ENCODE peak calls at places on chromosomes 4 and X, in five cellular contexts. A is HepG2, S is K562, H is A549, Z is endothelial cell of umbilical vein. J is an unnamed sample.
A peak's percentile ranks its signal among the peaks of the same experiment; 100 is the strongest.

GRCh38 chr4:144782345-144782744 is 136.4 kb downstream of the HHIP start:
- DNase-seq in Z (peak; percentile 31), A (no peak), H (no peak), S (no peak), J (no peak)

GRCh38 chrX:103562801-103563200 is 22.5 kb upstream of the TCEAL4 start:
- DNase-seq in Z (peak; percentile 1), S (no peak), H (no peak), A (no peak), J (no peak)

GRCh38 chrX:8848921-8849320 is 47.7 kb upstream of the FAM9A start:
- DNase-seq in S (no peak), H (no peak), A (no peak), Z (no peak), J (no peak)

GRCh38 chrX:80876877-80877276 is 67.2 kb upstream of the BRWD3 start:
- DNase-seq in H (peak; percentile 45), S (peak; percentile 6), Z (peak; percentile 8), A (peak; percentile 7), J (no peak)

GRCh38 chrX:17706676-17707075 is 30.6 kb upstream of the SCML1 start:
- DNase-seq in A (peak; percentile 89), Z (no peak), S (no peak), H (peak; percentile 55), J (no peak)

GRCh38 chrX:7891928-7892327 is 35.3 kb downstream of the PNPLA4 start:
- DNase-seq in A (peak; percentile 29), S (no peak), Z (no peak), H (no peak), J (no peak)

GRCh38 chr4:177131736-177132135 is 177.9 kb upstream of the NEIL3 start:
- DNase-seq in S (no peak), Z (no peak), H (no peak), A (no peak), J (no peak)

GRCh38 chrX:6456196-6456595 is 78.7 kb downstream of the VCX3A start:
- DNase-seq in H (no peak), Z (no peak), S (no peak), A (no peak), J (no peak)

GRCh38 chrX:124641737-124642491 is 295.6 kb downstream of the SH2D1A start:
- DNase-seq in A (no peak), Z (no peak), H (no peak), S (peak; percentile 52), J (no peak)

GRCh38 chrX:124232523-124233201 is 99.8 kb upstream of the TEX13D start:
- DNase-seq in H (no peak), S (no peak), A (no peak), Z (no peak), J (no peak)

GRCh38 chr4:3408793-3409330 is 32.9 kb upstream of the HGFAC start:
- DNase-seq in Z (no peak), H (no peak), A (no peak), S (no peak), J (no peak)

GRCh38 chrX:41885724-41886123 is 37.6 kb downstream of the CASK start:
- DNase-seq in S (no peak), A (no peak), Z (no peak), H (no peak), J (no peak)

GRCh38 chr4:61734409-61734808 is 534.3 kb downstream of the ADGRL3 start:
- DNase-seq in S (no peak), Z (no peak), A (no peak), H (no peak), J (no peak)

GRCh38 chr4:163606885-163607284 is 112.4 kb downstream of the TMA16 start:
- DNase-seq in A (no peak), Z (no peak), S (no peak), H (no peak), J (no peak)

GRCh38 chr4:6991771-6992557 is 51.2 kb upstream of the TADA2B start:
- DNase-seq in Z (peak; percentile 86), S (no peak), A (no peak), H (no peak), J (no peak)

GRCh38 chrX:119398974-119399771 is at the start of gene SLC25A43:
- DNase-seq in S (peak; percentile 77), A (no peak), H (peak; percentile 44), Z (peak; percentile 31), J (no peak)

GRCh38 chr4:55173580-55173979 is 48.2 kb upstream of the KDR start:
- DNase-seq in Z (peak; percentile 74), S (no peak), A (no peak), H (peak; percentile 6), J (no peak)

GRCh38 chrX:154010330-154011087 is 9.2 kb downstream of the IRAK1 start:
- DNase-seq in Z (no peak), S (no peak), A (peak; percentile 66), H (peak; percentile 21), J (no peak)

GRCh38 chr4:8114456-8115202 is 44.0 kb downstream of the ABLIM2 start:
- DNase-seq in A (no peak), H (no peak), S (no peak), Z (no peak), J (no peak)
- H3K4me3 ChIP-seq in A (no peak overlapping the region), H (no peak overlapping the region), S (no peak overlapping the region), Z (no peak overlapping the region), J (no peak overlapping the region)

DNA sequence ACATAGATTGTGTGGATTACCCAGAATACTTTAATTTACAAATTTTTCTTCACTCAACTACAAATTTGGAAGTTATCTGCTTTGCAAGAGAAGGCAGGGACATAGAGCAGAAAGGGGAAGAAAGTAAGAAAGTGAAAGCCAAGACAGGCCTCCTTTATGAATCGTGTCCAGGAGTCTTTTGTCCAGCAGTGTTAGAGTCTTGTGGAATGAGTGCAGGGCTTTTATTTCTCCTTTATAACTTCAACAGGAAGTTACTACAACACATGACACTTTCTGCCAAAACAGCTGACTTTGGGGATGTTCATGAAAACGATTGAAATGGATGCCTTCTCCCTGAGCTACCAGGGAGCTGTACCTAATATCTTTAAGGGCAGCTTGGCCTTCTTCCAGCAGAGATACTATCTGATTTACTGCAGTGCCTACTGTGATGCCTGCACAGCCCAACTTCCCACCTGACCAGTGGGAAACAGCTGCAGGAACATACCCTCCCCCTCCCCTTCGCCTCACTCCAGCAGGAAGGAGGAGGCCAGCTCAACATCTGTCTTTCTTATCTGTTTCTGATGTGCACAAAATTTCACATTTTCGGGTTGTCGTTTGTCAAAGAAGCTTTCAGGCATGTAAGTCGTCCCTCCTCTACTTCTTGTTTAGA is 557.6 kb upstream of the SLIT2 start:
- DNase-seq in H (no peak), S (no peak), Z (peak; percentile 19), A (no peak), J (no peak)
- TF ChIP-seq JUN in H (no peak), S (no peak), Z (no peak), A (no peak), J (no peak)

GRCh38 chr4:185774076-185774731 is 37.8 kb downstream of the SORBS2 start:
- DNase-seq in A (peak; percentile 86), Z (peak; percentile 53), H (no peak), S (no peak), J (no peak)
- H3K4me3 ChIP-seq in A (peak overlapping the region; percentile 46), Z (peak overlapping the region; percentile 62), H (no peak overlapping the region), S (no peak overlapping the region), J (peak overlapping the region; percentile 35)

GRCh38 chr4:41587286-41587685 is 49.3 kb downstream of the LIMCH1 start:
- DNase-seq in H (no peak), S (no peak), A (no peak), Z (no peak), J (no peak)

GRCh38 chr4:41594439-41594838 is 56.5 kb downstream of the LIMCH1 start:
- DNase-seq in Z (no peak), A (no peak), S (no peak), H (no peak), J (no peak)

DNA sequence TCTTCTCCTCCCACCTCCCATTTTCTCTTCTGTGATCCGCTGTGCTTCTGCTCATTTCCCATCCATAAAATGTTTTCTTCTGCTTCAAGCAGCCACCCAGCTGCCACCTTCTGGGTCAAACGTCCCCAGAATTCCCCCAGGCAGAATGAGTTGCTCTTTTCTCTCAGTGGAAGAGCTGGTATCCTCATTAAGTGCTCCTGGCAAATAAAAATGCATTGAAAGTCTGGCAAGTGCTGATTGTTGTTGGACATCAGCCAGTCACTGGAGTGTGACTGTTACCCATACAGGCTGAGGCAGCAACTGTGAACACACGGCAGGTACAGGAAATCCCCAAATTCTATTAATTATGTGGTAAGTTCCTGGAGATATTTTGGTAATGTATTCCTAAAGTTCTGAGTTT is 52.6 kb downstream of the LIMCH1 start:
- DNase-seq in A (no peak), H (no peak), Z (peak; percentile 77), S (no peak), J (no peak)
- TF ChIP-seq JUN in A (no peak), H (no peak), Z (no peak), S (no peak), J (no peak)

GRCh38 chr4:184440593-184441358 is 33.6 kb downstream of the IRF2 start:
- DNase-seq in S (no peak), Z (no peak), H (no peak), A (peak; percentile 30), J (no peak)
- H3K4me3 ChIP-seq in S (no peak overlapping the region), Z (no peak overlapping the region), H (no peak overlapping the region), A (peak overlapping the region; percentile 51), J (no peak overlapping the region)

DNA sequence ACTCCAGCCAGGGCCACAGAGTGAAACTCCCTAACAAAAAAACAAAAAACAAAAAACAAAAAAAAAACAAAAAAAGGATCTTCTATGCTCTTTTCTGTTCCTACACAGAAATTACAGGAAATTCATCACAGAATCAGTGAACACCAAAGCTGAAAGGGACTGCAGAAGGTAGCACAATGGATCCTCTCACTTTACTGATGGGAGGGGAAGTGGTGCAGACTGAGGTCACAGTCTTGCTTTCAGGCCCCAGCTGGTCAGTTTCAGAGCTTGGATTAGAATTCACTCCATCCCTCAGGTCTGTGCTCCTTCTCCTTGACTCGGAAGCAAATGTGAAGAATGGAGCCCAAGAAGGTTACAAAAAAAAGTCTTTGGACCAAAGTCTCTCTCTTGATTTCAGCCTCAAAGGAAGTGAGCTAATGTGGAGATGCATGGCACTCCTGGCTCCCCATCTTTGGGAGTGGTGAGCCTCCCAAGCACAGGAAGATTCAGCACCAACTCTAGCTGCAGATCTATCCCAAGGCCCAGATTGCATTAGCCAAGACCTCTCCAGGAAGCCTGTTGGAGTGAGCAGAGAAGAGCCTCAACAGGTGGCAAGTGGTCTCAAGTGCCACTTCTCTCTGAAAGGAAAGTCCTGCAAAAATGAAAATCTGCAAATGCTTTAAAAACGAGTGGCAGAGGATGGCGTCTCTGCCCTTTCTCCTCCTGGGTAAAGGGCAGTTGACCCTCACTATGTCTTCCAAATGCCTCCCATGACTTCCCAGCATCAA is 176.0 kb downstream of the MAML3 start:
- DNase-seq in S (no peak), H (no peak), A (no peak), Z (no peak), J (no peak)
- TF ChIP-seq JUN in S (no peak), H (no peak), A (no peak), Z (no peak), J (no peak)

DNA sequence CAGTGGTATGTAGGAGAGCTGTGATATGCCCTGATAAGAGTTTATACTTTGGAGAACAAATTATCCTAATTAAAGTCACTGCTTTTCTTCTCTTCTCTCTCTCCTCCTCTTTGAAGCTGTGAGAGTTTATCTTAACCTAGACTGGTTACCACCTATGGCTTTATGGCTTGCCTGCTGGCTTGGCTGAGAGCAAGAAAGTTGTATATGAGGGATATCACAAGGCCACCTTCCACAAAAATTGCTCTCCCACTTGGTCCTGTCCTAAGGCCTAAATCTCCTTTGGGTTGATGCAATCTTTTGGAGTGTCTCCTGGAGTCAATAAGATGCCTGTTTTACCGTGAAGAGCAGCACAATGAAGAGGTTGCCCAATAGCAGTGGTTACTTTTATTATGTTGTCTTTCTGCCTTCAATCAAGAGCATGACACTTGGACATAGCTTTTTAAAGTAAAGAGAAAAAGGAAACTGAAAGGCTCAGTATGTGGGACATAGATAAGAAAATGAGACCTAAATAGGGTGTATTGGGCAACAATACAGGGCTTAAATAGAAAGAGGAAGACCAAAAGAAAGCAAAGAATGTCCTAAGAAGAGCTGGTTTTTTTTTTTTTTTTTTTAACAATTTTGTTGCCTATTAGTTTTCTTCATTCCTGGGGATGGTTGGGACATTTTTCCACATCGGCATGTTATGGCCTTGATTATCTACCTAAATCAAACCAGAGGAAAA is 9.2 kb downstream of the GUCY1A1 start:
- DNase-seq in H (no peak), Z (no peak), A (no peak), S (no peak), J (no peak)
- H3K4me3 ChIP-seq in H (no peak overlapping the region), Z (no peak overlapping the region), A (no peak overlapping the region), S (no peak overlapping the region), J (no peak overlapping the region)

J was measured in H1.